ENCODE peak calls at places on chromosomes 5 and 9, in eight cellular contexts. M is psoas muscle; G is HuH-7; D is type B pancreatic cell; K is left colon; R is stimulated activated CD4-positive, alpha-beta T cell treated with anti-CD3 and anti-CD28 coated beads, Interleukin-4, amount 100 ng/mL, for 4 hours; A is ureter; U is A549. Q is an unnamed sample.

GRCh38 chr5:41156739-41157138 is 56.6 kb downstream of the C6 start:
- DNase-seq in M (no peak), G (no peak), D (no peak), K (no peak), R (no peak), A (no peak), U (peak), Q (no peak)

GRCh38 chr5:146906803-146907202 is 28.2 kb upstream of the PPP2R2B start:
- DNase-seq in M (no peak), G (no peak), D (no peak), K (no peak), R (no peak), A (no peak), U (peak), Q (no peak)

GRCh38 chr5:103915081-103915480 is 352.5 kb upstream of the NUDT12 start:
- DNase-seq in M (no peak), G (no peak), D (no peak), K (no peak), R (no peak), A (no peak), U (no peak), Q (no peak)

GRCh38 chr5:112005533-112005926 is 248.5 kb upstream of the NREP start:
- DNase-seq in M (no peak), G (no peak), D (no peak), K (no peak), R (no peak), A (no peak), U (no peak), Q (no peak)

GRCh38 chr9:131747352-131747751 is 7.5 kb upstream of the RAPGEF1 start:
- DNase-seq in M (no peak), G (no peak), D (no peak), K (no peak), R (peak), A (no peak), U (peak), Q (no peak)

GRCh38 chr5:169160405-169160901 is 140.5 kb downstream of the SLIT3 start:
- DNase-seq in M (no peak), G (no peak), D (no peak), K (no peak), R (no peak), A (no peak), U (peak), Q (no peak)

GRCh38 chr5:125286266-125286665 is 539.8 kb upstream of the ZNF608 start:
- DNase-seq in M (no peak), G (no peak), D (no peak), K (no peak), R (no peak), A (no peak), U (no peak), Q (no peak)

GRCh38 chr5:112630246-112631009 is 107.3 kb upstream of the APC start:
- DNase-seq in M (no peak), G (no peak), D (no peak), K (no peak), R (no peak), A (no peak), U (peak), Q (no peak)

GRCh38 chr5:756171-756570 is 28.4 kb downstream of the ZDHHC11B start:
- DNase-seq in M (peak), G (no peak), D (peak), K (no peak), R (no peak), A (peak), U (no peak), Q (no peak)

GRCh38 chr9:84668204-84669007 is 1.1 kb upstream of the NTRK2 start:
- DNase-seq in M (peak), G (no peak), D (peak), K (peak), R (no peak), A (peak), U (peak), Q (no peak)

GRCh38 chr5:173514666-173515065 is 101.8 kb downstream of the BOD1 start:
- DNase-seq in M (no peak), G (no peak), D (no peak), K (no peak), R (no peak), A (no peak), U (no peak), Q (no peak)

GRCh38 chr9:123473226-123473625 is 117.2 kb downstream of the CRB2 start:
- DNase-seq in M (no peak), G (no peak), D (no peak), K (no peak), R (no peak), A (no peak), U (no peak), Q (no peak)

GRCh38 chr5:152622628-152623027 is 217.5 kb upstream of the NMUR2 start:
- DNase-seq in M (no peak), G (no peak), D (no peak), K (no peak), R (no peak), A (no peak), U (no peak), Q (no peak)

GRCh38 chr5:168104811-168105481 is 186.5 kb upstream of the WWC1 start:
- DNase-seq in M (no peak), G (no peak), D (no peak), K (peak), R (no peak), A (no peak), U (no peak), Q (no peak)

GRCh38 chr5:72018158-72018803 is 89.0 kb upstream of the MAP1B start:
- DNase-seq in M (peak), G (peak), D (no peak), K (peak), R (peak), A (no peak), U (peak), Q (peak)

GRCh38 chr5:143206194-143207053 is 197.1 kb downstream of the NR3C1 start:
- DNase-seq in M (no peak), G (no peak), D (no peak), K (no peak), R (no peak), A (no peak), U (no peak), Q (no peak)

GRCh38 chr9:129177443-129177790 is 644 bp downstream of the IER5L start:
- DNase-seq in M (no peak), G (no peak), D (no peak), K (no peak), R (no peak), A (no peak), U (no peak), Q (no peak)

GRCh38 chr9:89635816-89636215 is 31.0 kb downstream of the GADD45G start:
- DNase-seq in M (no peak), G (no peak), D (no peak), K (no peak), R (no peak), A (no peak), U (no peak), Q (no peak)

GRCh38 chr5:62007457-62007856 is 298.5 kb upstream of the KIF2A start:
- DNase-seq in M (peak), G (no peak), D (no peak), K (no peak), R (no peak), A (no peak), U (no peak), Q (no peak)

GRCh38 chr9:130039504-130040147 is 3.4 kb downstream of the FNBP1 start:
- DNase-seq in M (no peak), G (peak), D (no peak), K (no peak), R (no peak), A (no peak), U (peak), Q (no peak)

GRCh38 chr5:115977988-115978387 is 15.7 kb downstream of the LVRN start:
- DNase-seq in M (no peak), G (no peak), D (no peak), K (no peak), R (no peak), A (no peak), U (no peak), Q (no peak)

GRCh38 chr5:10486511-10487344 is 45.0 kb downstream of the ROPN1L start:
- DNase-seq in M (no peak), G (no peak), D (no peak), K (no peak), R (no peak), A (no peak), U (no peak), Q (no peak)

GRCh38 chr9:83649515-83649914 is 26.6 kb downstream of the IDNK start:
- DNase-seq in M (no peak), G (no peak), D (no peak), K (no peak), R (no peak), A (no peak), U (no peak), Q (no peak)

GRCh38 chr9:126386088-126386487 is 59.5 kb downstream of the MVB12B start:
- DNase-seq in M (no peak), G (peak), D (no peak), K (peak), R (no peak), A (no peak), U (peak), Q (no peak)

GRCh38 chr9:120715331-120715924 is 1.2 kb upstream of the MEGF9 start:
- DNase-seq in M (peak), G (peak), D (no peak), K (peak), R (no peak), A (peak), U (peak), Q (no peak)

GRCh38 chr5:177429248-177430045 is 3.0 kb downstream of the GRK6 start:
- DNase-seq in M (peak), G (no peak), D (no peak), K (peak), R (peak), A (peak), U (no peak), Q (peak)

GRCh38 chr9:77731930-77732329 is 83.8 kb upstream of the GNA14 start:
- DNase-seq in M (no peak), G (no peak), D (no peak), K (no peak), R (no peak), A (no peak), U (no peak), Q (no peak)

GRCh38 chr5:109692852-109693251 is 3.1 kb downstream of the MAN2A1 start:
- DNase-seq in M (no peak), G (no peak), D (no peak), K (no peak), R (no peak), A (no peak), U (no peak), Q (no peak)

GRCh38 chr9:89175739-89176360 is 2.8 kb downstream of the SHC3 start:
- DNase-seq in M (no peak), G (no peak), D (no peak), K (no peak), R (no peak), A (no peak), U (no peak), Q (no peak)

GRCh38 chr9:91424403-91425176 is 958 bp upstream of the NFIL3 start:
- DNase-seq in M (peak), G (peak), D (peak), K (peak), R (peak), A (peak), U (peak), Q (peak)

GRCh38 chr5:142508630-142509425 is 177.1 kb downstream of the FGF1 start:
- DNase-seq in M (no peak), G (no peak), D (no peak), K (no peak), R (no peak), A (no peak), U (no peak), Q (no peak)

GRCh38 chr9:124306098-124306735 is 48.5 kb downstream of the NEK6 start:
- DNase-seq in M (no peak), G (no peak), D (no peak), K (no peak), R (no peak), A (no peak), U (peak), Q (no peak)

GRCh38 chr9:12797037-12797436 is 22.2 kb downstream of the LURAP1L start:
- DNase-seq in M (no peak), G (no peak), D (no peak), K (no peak), R (no peak), A (no peak), U (no peak), Q (no peak)

GRCh38 chr5:132771559-132771998 is 5.5 kb downstream of the SEPTIN8 start:
- DNase-seq in M (peak), G (no peak), D (no peak), K (no peak), R (no peak), A (no peak), U (peak), Q (no peak)

GRCh38 chr9:136023401-136024225 is 62.4 kb upstream of the UBAC1 start:
- DNase-seq in M (peak), G (no peak), D (peak), K (peak), R (no peak), A (no peak), U (no peak), Q (no peak)

GRCh38 chr5:152607393-152608165 is 202.5 kb upstream of the NMUR2 start:
- DNase-seq in M (no peak), G (no peak), D (no peak), K (no peak), R (no peak), A (no peak), U (no peak), Q (no peak)

GRCh38 chr9:107653263-107653821 is 163.8 kb upstream of the KLF4 start:
- DNase-seq in M (no peak), G (no peak), D (no peak), K (no peak), R (no peak), A (no peak), U (no peak), Q (no peak)

GRCh38 chr9:128118472-128118857 is 9.1 kb downstream of the PTGES2 start:
- DNase-seq in M (no peak), G (no peak), D (no peak), K (no peak), R (no peak), A (no peak), U (no peak), Q (no peak)

GRCh38 chr5:35540002-35540401 is 77.7 kb upstream of the SPEF2 start:
- DNase-seq in M (no peak), G (no peak), D (no peak), K (no peak), R (no peak), A (no peak), U (no peak), Q (no peak)

Q was measured in activated T-cell treated with anti-CD3 and anti-CD28 coated beads for 4 hours.